ENCODE peak calls at places on chromosomes 1 and 21, in nine cellular contexts. V is ovary, M is heart left ventricle, S is gastrocnemius medialis, B is suprapubic skin, R is spleen, N is A549, Q is transverse colon, L is uterus. E is an unnamed sample.

GRCh38 chr21:37074546-37074945 is 1.5 kb downstream of the TTC3 start:
- DNase-seq in V (no peak), M (no peak), S (no peak), B (no peak), R (no peak), N (no peak), Q (no peak), L (no peak), E (no peak)

GRCh38 chr1:166327886-166328285 is 161.1 kb upstream of the FAM78B start:
- DNase-seq in V (no peak), M (no peak), S (no peak), B (no peak), R (no peak), N (no peak), Q (no peak), L (no peak), E (no peak)

GRCh38 chr1:195097316-195097715 is 1510.9 kb downstream of the KCNT2 start:
- DNase-seq in V (no peak), M (no peak), S (peak), B (no peak), R (no peak), N (no peak), Q (no peak), L (no peak), E (no peak)

GRCh38 chr1:38919075-38919474 is 22.6 kb downstream of the RHBDL2 start:
- DNase-seq in V (no peak), M (no peak), S (no peak), B (no peak), R (no peak), N (no peak), Q (no peak), L (no peak), E (no peak)

GRCh38 chr1:58204284-58204683 is 342.2 kb downstream of the OMA1 start:
- DNase-seq in V (no peak), M (no peak), S (no peak), B (no peak), R (no peak), N (no peak), Q (no peak), L (no peak), E (no peak)

GRCh38 chr1:7810395-7810794 is 26.3 kb downstream of the PER3 start:
- DNase-seq in V (no peak), M (no peak), S (peak), B (no peak), R (no peak), N (no peak), Q (no peak), L (no peak), E (no peak)

GRCh38 chr1:111184648-111185047 is 15.8 kb downstream of the DENND2D start:
- DNase-seq in V (no peak), M (no peak), S (no peak), B (no peak), R (no peak), N (no peak), Q (no peak), L (no peak), E (no peak)

GRCh38 chr1:4653796-4654715 is at the start of gene AJAP1:
- DNase-seq in V (peak), M (no peak), S (no peak), B (no peak), R (no peak), N (no peak), Q (no peak), L (no peak), E (no peak)

GRCh38 chr1:12615916-12616708 is 1.9 kb downstream of the DHRS3 start:
- DNase-seq in V (no peak), M (peak), S (peak), B (no peak), R (peak), N (no peak), Q (peak), L (peak), E (peak)

GRCh38 chr21:41783476-41784150 is 16.8 kb upstream of the RIPK4 start:
- DNase-seq in V (no peak), M (no peak), S (no peak), B (no peak), R (no peak), N (no peak), Q (peak), L (no peak), E (no peak)

GRCh38 chr1:35268282-35269189 is at the start of gene ZMYM4:
- DNase-seq in V (peak), M (peak), S (peak), B (peak), R (peak), N (peak), Q (peak), L (peak), E (peak)
- TF ChIP-seq POLR2A in V (peak), M (peak), S (no peak), B (peak), R (no peak), N (peak), Q (peak), L (no peak), E (no peak)

GRCh38 chr1:15757575-15758401 is 807 bp upstream of the FBLIM1 start:
- DNase-seq in V (peak), M (no peak), S (no peak), B (no peak), R (no peak), N (no peak), Q (peak), L (no peak), E (no peak)
- TF ChIP-seq CTCF in V (no peak), M (no peak), S (no peak), B (no peak), R (no peak), N (no peak), Q (no peak), L (no peak), E (no peak)

GRCh38 chr1:84582802-84583587 is 8.8 kb upstream of the CTBS start:
- DNase-seq in V (no peak), M (no peak), S (no peak), B (no peak), R (no peak), N (no peak), Q (no peak), L (no peak), E (no peak)
- H3K4me3 ChIP-seq in V (no peak), M (no peak), S (no peak), B (no peak), R (no peak), N (no peak), Q (no peak), L (no peak), E (no peak)

GRCh38 chr1:155125946-155126493 is 1.7 kb upstream of the EFNA1 start:
- DNase-seq in V (peak), M (peak), S (peak), B (no peak), R (peak), N (no peak), Q (peak), L (peak), E (no peak)
- TF ChIP-seq POLR2A in V (no peak), M (no peak), S (no peak), B (no peak), R (no peak), N (no peak), Q (no peak), L (no peak), E (no peak)

GRCh38 chr1:98991127-98992003 is 13.3 kb downstream of the PLPPR5 start:
- DNase-seq in V (no peak), M (no peak), S (no peak), B (no peak), R (no peak), N (no peak), Q (no peak), L (no peak), E (no peak)
- TF ChIP-seq CTCF in V (no peak), M (no peak), S (no peak), B (no peak), R (no peak), N (peak), Q (no peak), L (no peak), E (no peak)

DNA sequence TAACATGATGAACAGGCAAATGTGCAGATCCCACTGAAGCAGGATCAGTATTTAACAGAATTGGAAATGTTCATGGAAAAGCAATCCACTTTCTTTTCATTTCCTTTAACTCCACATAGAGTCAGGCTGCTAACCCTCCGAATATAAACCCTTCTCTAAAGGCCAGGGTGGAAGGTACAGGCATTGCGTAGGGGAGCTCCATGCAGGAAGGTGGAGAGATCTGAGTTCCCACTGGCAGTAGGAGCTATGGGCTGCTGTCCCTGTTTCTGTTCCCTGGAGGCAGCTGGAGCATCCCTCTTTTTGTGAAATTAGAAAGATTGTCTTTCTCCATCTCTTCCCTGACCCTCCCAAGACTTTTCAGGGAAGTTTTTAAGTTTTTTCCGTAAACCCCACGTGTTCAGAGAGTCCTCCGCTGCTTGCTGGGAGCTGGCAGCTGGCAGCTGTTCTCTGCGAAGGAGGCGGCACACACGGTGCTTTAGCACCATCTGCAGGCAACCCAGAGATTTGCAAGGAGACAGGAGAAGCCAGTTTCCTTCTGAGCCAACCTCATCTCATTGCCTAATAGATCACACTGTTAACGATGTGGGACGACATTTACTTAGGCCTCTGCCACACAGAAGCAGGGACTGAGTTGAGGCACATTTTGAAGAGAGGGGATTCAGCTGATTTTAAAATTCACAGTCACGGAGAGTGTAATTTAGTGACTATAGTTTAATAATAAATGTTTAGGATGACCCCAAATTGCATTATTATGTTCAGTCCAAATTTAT is 55.4 kb upstream of the HOOK1 start:
- DNase-seq in V (peak), M (peak), S (peak), B (peak), R (peak), N (peak), Q (peak), L (peak), E (peak)
- H3K4me3 ChIP-seq in V (no peak), M (no peak), S (peak), B (peak), R (peak), N (no peak), Q (no peak), L (no peak), E (no peak)

GRCh38 chr1:200624679-200625335 is 4.3 kb upstream of the KIF14 start:
- DNase-seq in V (no peak), M (no peak), S (no peak), B (no peak), R (no peak), N (no peak), Q (no peak), L (no peak), E (no peak)

GRCh38 chr1:200619894-200620272 is 668 bp downstream of the KIF14 start:
- DNase-seq in V (no peak), M (no peak), S (no peak), B (no peak), R (no peak), N (no peak), Q (no peak), L (no peak), E (no peak)

GRCh38 chr1:200625381-200625824 is 4.9 kb upstream of the KIF14 start:
- DNase-seq in V (no peak), M (no peak), S (no peak), B (no peak), R (no peak), N (no peak), Q (no peak), L (no peak), E (no peak)

GRCh38 chr1:200620273-200621131 is at the start of gene KIF14:
- DNase-seq in V (peak), M (peak), S (peak), B (peak), R (peak), N (peak), Q (peak), L (peak), E (peak)
- TF ChIP-seq POLR2A in V (no peak), M (no peak), S (no peak), B (no peak), R (no peak), N (no peak), Q (no peak), L (no peak), E (no peak)

GRCh38 chr1:234543442-234544093 is 64.6 kb upstream of the TARBP1 start:
- DNase-seq in V (peak), M (no peak), S (peak), B (no peak), R (no peak), N (no peak), Q (peak), L (peak), E (peak)

GRCh38 chr1:234546387-234546704 is 63.6 kb downstream of the IRF2BP2 start:
- DNase-seq in V (no peak), M (no peak), S (no peak), B (no peak), R (no peak), N (no peak), Q (no peak), L (no peak), E (no peak)

GRCh38 chr1:234544094-234544579 is 65.2 kb upstream of the TARBP1 start:
- DNase-seq in V (peak), M (no peak), S (peak), B (no peak), R (peak), N (no peak), Q (peak), L (peak), E (peak)

GRCh38 chr1:234546890-234547788 is 62.8 kb downstream of the IRF2BP2 start:
- DNase-seq in V (no peak), M (no peak), S (no peak), B (no peak), R (no peak), N (no peak), Q (no peak), L (peak), E (peak)

GRCh38 chr1:234545512-234546386 is 64.2 kb downstream of the IRF2BP2 start:
- DNase-seq in V (peak), M (no peak), S (peak), B (no peak), R (no peak), N (no peak), Q (no peak), L (peak), E (no peak)
- TF ChIP-seq CTCF in V (no peak), M (no peak), S (no peak), B (no peak), R (no peak), N (no peak), Q (no peak), L (no peak), E (no peak)

GRCh38 chr1:159077657-159077961 is 1.0 kb upstream of the AIM2 start:
- DNase-seq in V (no peak), M (no peak), S (no peak), B (no peak), R (no peak), N (no peak), Q (no peak), L (no peak), E (no peak)
- H3K4me3 ChIP-seq in V (no peak), M (no peak), S (no peak), B (no peak), R (peak), N (no peak), Q (no peak), L (no peak), E (no peak)

GRCh38 chr1:50968884-50969610 is 998 bp upstream of the CDKN2C start:
- DNase-seq in V (peak), M (peak), S (peak), B (no peak), R (peak), N (no peak), Q (peak), L (peak), E (peak)

GRCh38 chr1:50968021-50968883 is 1.8 kb upstream of the CDKN2C start:
- DNase-seq in V (peak), M (peak), S (peak), B (peak), R (peak), N (peak), Q (peak), L (peak), E (peak)

GRCh38 chr1:50970508-50970885 is 452 bp downstream of the CDKN2C start:
- DNase-seq in V (no peak), M (no peak), S (no peak), B (no peak), R (no peak), N (no peak), Q (no peak), L (no peak), E (no peak)

GRCh38 chr1:50970927-50971582 is 1.0 kb downstream of the CDKN2C start:
- DNase-seq in V (no peak), M (no peak), S (no peak), B (no peak), R (no peak), N (no peak), Q (no peak), L (no peak), E (no peak)

DNA sequence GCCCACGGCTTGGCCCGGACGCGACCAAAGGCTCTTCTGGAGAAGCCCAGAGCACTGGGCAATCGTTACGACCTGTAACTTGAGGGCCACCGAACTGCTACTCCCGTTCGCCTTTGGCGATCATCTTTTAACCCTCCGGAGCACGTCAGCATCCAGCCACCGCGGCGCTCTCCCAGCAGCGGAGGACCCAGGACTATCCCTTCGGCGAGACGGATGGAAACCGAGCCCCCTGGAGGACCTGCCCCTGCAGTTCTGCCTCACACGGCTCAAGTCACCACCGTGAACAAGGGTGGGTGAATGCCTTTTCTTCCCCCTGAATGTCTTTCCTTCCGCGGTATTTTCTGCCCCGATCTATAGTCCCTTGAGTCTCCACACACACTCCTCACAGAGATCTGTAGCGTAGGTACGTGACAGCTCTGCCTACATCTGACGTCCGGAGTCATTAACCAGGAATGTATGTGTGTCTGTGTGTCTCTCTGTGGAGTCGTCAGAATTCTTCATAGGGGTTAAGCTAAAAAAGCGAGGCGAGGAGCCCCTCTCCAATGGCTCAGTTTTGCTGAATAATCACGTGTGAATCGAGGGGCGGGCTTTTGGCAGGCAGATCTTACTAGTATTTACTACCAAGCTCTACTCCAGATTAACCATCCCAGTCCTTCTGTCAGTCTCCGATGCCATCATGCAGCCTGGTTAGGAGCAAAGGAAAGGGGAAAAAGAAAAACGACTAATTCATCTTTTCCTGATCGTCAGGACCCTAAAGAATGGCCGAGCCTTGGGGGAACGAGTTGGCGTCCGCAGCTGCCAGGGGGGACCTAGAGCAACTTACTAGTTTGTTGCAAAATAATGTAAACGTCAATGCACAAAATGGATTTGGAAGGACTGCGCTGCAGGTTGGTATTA is at the start of gene CDKN2C:
- DNase-seq in V (peak), M (peak), S (peak), B (peak), R (peak), N (no peak), Q (peak), L (peak), E (peak)
- TF ChIP-seq POLR2A in V (no peak), M (peak), S (peak), B (peak), R (no peak), N (no peak), Q (peak), L (peak), E (no peak)

E was measured in lower leg skin.